ENCODE peak calls at places on chromosomes 16 and 17, in seven cellular contexts. F is dorsolateral prefrontal cortex; X is stimulated activated CD4-positive, alpha-beta T cell treated with anti-CD3 and anti-CD28 coated beads, Interleukin-12 subunit alpha, Interleukin-12 subunit beta, amount 100 ng/mL, for 4 hours; U is amygdala; N is activated CD4-positive, alpha-beta T cell treated with anti-CD3 and anti-CD28 coated beads, Interleukin-2, amount 50 U/mL, for 48 hours; T is Caki2; A is AG20443. W is an unnamed sample.

GRCh38 chr16:1168837-1169236 is 15.9 kb downstream of the CACNA1H start:
- DNase-seq in F (no peak), X (no peak), U (no peak), N (no peak), T (no peak), A (no peak), W (no peak)

GRCh38 chr17:51745993-51746392 is 412.5 kb downstream of the CA10 start:
- DNase-seq in F (no peak), X (no peak), U (no peak), N (no peak), T (peak), A (no peak), W (peak)

GRCh38 chr16:8512941-8513624 is 77.2 kb downstream of the TMEM114 start:
- DNase-seq in F (no peak), X (no peak), U (no peak), N (no peak), T (no peak), A (no peak), W (no peak)

GRCh38 chr16:87705780-87706277 is 60.0 kb downstream of the KLHDC4 start:
- DNase-seq in F (no peak), X (no peak), U (no peak), N (no peak), T (no peak), A (no peak), W (no peak)

GRCh38 chr17:78736526-78737079 is 45.5 kb downstream of the CYTH1 start:
- DNase-seq in F (no peak), X (peak), U (no peak), N (peak), T (peak), A (no peak), W (peak)

GRCh38 chr17:40450175-40450574 is 6.9 kb downstream of the IGFBP4 start:
- DNase-seq in F (no peak), X (peak), U (no peak), N (peak), T (peak), A (no peak), W (peak)

GRCh38 chr17:67448449-67448848 is 71.4 kb downstream of the PITPNC1 start:
- DNase-seq in F (no peak), X (no peak), U (no peak), N (no peak), T (no peak), A (no peak), W (no peak)

GRCh38 chr17:45261577-45262515 is at the start of gene SPATA32:
- DNase-seq in F (peak), X (peak), U (peak), N (peak), T (no peak), A (peak), W (peak)

GRCh38 chr17:3738562-3739295 is 15.0 kb downstream of the HASPIN start:
- DNase-seq in F (peak), X (peak), U (peak), N (peak), T (peak), A (no peak), W (peak)

GRCh38 chr17:82529914-82530300 is 10.4 kb downstream of the FOXK2 start:
- DNase-seq in F (no peak), X (no peak), U (no peak), N (no peak), T (no peak), A (no peak), W (no peak)

GRCh38 chr16:67241008-67241900 is 6.0 kb downstream of the FHOD1 start:
- DNase-seq in F (no peak), X (no peak), U (no peak), N (no peak), T (peak), A (peak), W (peak)

GRCh38 chr16:1790261-1790610 is 3.3 kb downstream of the IGFALS start:
- DNase-seq in F (no peak), X (no peak), U (no peak), N (no peak), T (no peak), A (no peak), W (no peak)

GRCh38 chr16:53561101-53561888 is 58.3 kb upstream of the AKTIP start:
- DNase-seq in F (no peak), X (no peak), U (no peak), N (no peak), T (no peak), A (no peak), W (peak)

GRCh38 chr17:59892251-59892848 is 393 bp downstream of the TUBD1 start:
- DNase-seq in F (no peak), X (no peak), U (no peak), N (no peak), T (no peak), A (no peak), W (no peak)

GRCh38 chr16:17937003-17937402 is 399.5 kb downstream of the NPIPA8 start:
- DNase-seq in F (no peak), X (no peak), U (no peak), N (no peak), T (no peak), A (no peak), W (no peak)

GRCh38 chr16:85227924-85228462 is 115.7 kb upstream of the CIBAR2 start:
- DNase-seq in F (no peak), X (no peak), U (no peak), N (no peak), T (no peak), A (peak), W (peak)

GRCh38 chr16:569445-570254 is at the start of gene PIGQ:
- DNase-seq in F (peak), X (peak), U (peak), N (peak), T (peak), A (peak), W (peak)

GRCh38 chr17:50304781-50305404 is 30.6 kb downstream of the TMEM92 start:
- DNase-seq in F (no peak), X (no peak), U (no peak), N (no peak), T (no peak), A (no peak), W (no peak)

GRCh38 chr16:31134625-31135534 is 647 bp downstream of the PRSS8 start:
- DNase-seq in F (no peak), X (no peak), U (no peak), N (no peak), T (no peak), A (no peak), W (peak)